ENCODE peak calls at places on chromosomes 13 and 19, in six cellular contexts. Z, V, R, F, B and J are unnamed samples.

GRCh38 chr19:29378543-29379105 is 147.2 kb upstream of the VSTM2B start:
- DNase-seq in Z (peak; percentile 3), V (no peak), R (no peak), F (no peak), B (no peak), J (no peak)

GRCh38 chr19:19342086-19343015 is 21.7 kb downstream of the MAU2 start:
- DNase-seq in Z (peak; percentile 58), V (peak; percentile 8), R (no peak), F (peak; percentile 64), B (peak; percentile 64), J (no peak)

GRCh38 chr13:20559659-20560356 is 7.1 kb upstream of the IFT88 start:
- DNase-seq in Z (no peak), V (no peak), R (no peak), F (no peak), B (no peak), J (no peak)

GRCh38 chr13:107079423-107080099 is 511.6 kb upstream of the ARGLU1 start:
- DNase-seq in Z (no peak), V (no peak), R (no peak), F (no peak), B (no peak), J (no peak)

GRCh38 chr13:90320663-90321062 is 1026.8 kb upstream of the MIR17HG start:
- DNase-seq in Z (no peak), V (no peak), R (no peak), F (no peak), B (no peak), J (no peak)

GRCh38 chr13:38577048-38577447 is 109.8 kb upstream of the FREM2 start:
- DNase-seq in Z (no peak), V (no peak), R (no peak), F (no peak), B (no peak), J (no peak)

GRCh38 chr19:35118268-35119026 is 2.8 kb downstream of the FXYD3 start:
- DNase-seq in Z (no peak), V (no peak), R (no peak), F (no peak), B (no peak), J (no peak)

GRCh38 chr19:1751367-1752008 is 1.8 kb upstream of the ONECUT3 start:
- DNase-seq in Z (no peak), V (no peak), R (no peak), F (no peak), B (no peak), J (no peak)

GRCh38 chr19:9917322-9917721 is 19.0 kb downstream of the OLFM2 start:
- DNase-seq in Z (no peak), V (no peak), R (no peak), F (no peak), B (no peak), J (no peak)

GRCh38 chr13:21970172-21970571 is 299.3 kb downstream of the FGF9 start:
- DNase-seq in Z (no peak), V (no peak), R (no peak), F (no peak), B (no peak), J (no peak)

GRCh38 chr13:53206455-53206854 is 177.8 kb downstream of the OLFM4 start:
- DNase-seq in Z (no peak), V (no peak), R (no peak), F (no peak), B (no peak), J (no peak)

GRCh38 chr13:25463496-25463895 is 91.7 kb downstream of the ATP8A2 start:
- DNase-seq in Z (no peak), V (no peak), R (no peak), F (no peak), B (no peak), J (no peak)

GRCh38 chr19:42335374-42335936 is 10.0 kb downstream of the MEGF8 start:
- DNase-seq in Z (no peak), V (no peak), R (no peak), F (no peak), B (no peak), J (no peak)

GRCh38 chr13:39144941-39145533 is 106.8 kb downstream of the NHLRC3 start:
- DNase-seq in Z (no peak), V (peak; percentile 26), R (peak; percentile 18), F (peak; percentile 40), B (peak; percentile 15), J (no peak)

GRCh38 chr13:89457977-89458376 is 1786.8 kb downstream of the SLITRK5 start:
- DNase-seq in Z (no peak), V (peak; percentile 13), R (no peak), F (no peak), B (no peak), J (no peak)

GRCh38 chr19:56321981-56322558 is 7.4 kb upstream of the ZSCAN5A start:
- DNase-seq in Z (no peak), V (no peak), R (no peak), F (no peak), B (no peak), J (no peak)

GRCh38 chr13:27991881-27992280 is 3.4 kb upstream of the URAD start:
- DNase-seq in Z (no peak), V (no peak), R (no peak), F (no peak), B (no peak), J (no peak)

GRCh38 chr13:27113436-27113835 is 58.2 kb downstream of the USP12 start:
- DNase-seq in Z (no peak), V (no peak), R (no peak), F (no peak), B (no peak), J (no peak)

GRCh38 chr13:41054212-41054877 is 7.0 kb upstream of the WBP4 start:
- DNase-seq in Z (no peak), V (no peak), R (no peak), F (no peak), B (no peak), J (no peak)

GRCh38 chr19:41098762-41099161 is 10.5 kb downstream of the CYP2A13 start:
- DNase-seq in Z (no peak), V (no peak), R (no peak), F (no peak), B (no peak), J (no peak)

GRCh38 chr19:18401580-18402112 is 4.2 kb upstream of the LRRC25 start:
- DNase-seq in Z (no peak), V (no peak), R (peak; percentile 63), F (peak; percentile 63), B (peak; percentile 47), J (no peak)

GRCh38 chr13:71644579-71644978 is 222.4 kb downstream of the DACH1 start:
- DNase-seq in Z (no peak), V (no peak), R (no peak), F (no peak), B (no peak), J (no peak)

GRCh38 chr19:44908836-44909201 is 3.2 kb downstream of the APOE start:
- DNase-seq in Z (no peak), V (no peak), R (no peak), F (no peak), B (no peak), J (no peak)
- H3K27me3 ChIP-seq in Z (no peaks in the 10 kb centered on the region), V (peaks cover 9% of the 10 kb centered on the region), R (peaks cover 54% of the 10 kb centered on the region), F (peaks cover 67% of the 10 kb centered on the region), B (peaks cover 36% of the 10 kb centered on the region), J (no peaks in the 10 kb centered on the region)

DNA sequence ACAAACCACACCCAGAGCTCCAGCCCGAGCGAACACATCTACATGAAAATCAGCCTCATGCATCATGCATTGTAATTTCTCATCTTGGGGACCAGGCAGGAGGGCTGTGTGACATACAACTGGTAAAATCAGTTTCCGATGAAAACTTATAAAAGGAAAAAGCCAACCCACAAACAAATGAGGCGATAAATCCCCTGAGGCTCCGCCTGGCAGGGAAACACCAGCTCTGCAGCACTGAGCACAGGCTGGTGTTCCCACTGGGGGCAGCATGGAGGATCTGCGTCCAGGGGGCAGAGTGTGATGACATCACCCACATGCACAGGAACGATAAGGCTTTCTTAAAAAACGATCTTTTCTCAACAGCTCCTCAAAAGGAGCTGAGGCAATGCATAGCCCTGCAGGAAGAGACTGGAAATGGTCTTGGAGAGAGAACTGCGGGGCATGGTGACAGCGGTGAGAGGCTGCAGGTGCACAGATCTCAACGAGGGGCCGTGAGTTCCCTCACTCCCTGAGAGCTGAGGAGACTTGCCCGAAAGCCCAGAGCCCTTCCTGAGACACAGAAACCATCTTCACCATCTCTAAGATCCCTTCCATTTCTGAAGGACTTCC is 24.6 kb downstream of the SH3GL1 start:
- DNase-seq in Z (no peak), V (no peak), R (no peak), F (no peak), B (no peak), J (no peak)
- TF ChIP-seq CTCF in Z (no peak), V (peak; percentile 62), R (no peak), F (no peak), B (no peak), J (peak; percentile 52)

DNA sequence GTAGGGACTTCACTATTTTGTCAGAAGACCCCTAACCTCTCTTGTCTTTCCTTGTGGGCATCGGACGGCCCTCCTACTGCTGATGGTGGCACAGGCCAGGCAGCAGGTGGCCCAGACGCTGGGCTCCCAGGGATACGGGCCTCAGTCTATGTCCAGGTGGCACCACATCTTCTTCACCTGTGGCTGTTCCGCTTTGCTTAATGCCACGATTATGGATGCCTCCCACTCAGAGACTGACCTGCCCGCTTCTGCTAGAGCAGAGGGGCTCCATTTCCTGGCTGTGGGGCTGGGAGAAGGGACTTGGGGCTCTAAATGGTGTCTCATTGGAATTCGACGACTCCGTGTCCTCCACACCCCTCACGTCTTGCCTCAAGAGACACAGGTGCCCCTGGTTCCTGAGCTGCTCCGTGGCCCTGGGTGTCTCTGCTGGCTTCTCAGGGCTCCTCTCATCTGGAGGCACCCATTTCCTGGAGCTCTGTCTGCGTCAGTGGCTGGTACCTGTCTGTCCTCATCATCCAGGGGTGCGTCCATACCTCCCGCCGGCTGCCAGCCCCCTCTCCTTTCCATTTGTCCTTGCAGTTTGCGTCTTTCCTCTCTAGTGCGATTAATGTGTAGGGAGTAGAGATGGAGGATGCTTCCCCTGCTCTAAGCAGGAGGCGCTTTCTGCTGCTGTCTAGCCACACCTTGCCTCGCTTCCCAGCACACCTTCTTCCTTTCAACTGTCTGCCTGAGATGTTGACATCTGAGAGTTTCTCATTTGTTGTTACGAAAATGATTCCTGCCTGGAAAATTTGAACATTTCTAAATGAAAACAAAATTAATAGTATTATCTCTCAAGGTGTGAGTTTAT is 63.4 kb downstream of the TEX29 start:
- DNase-seq in Z (no peak), V (no peak), R (no peak), F (no peak), B (no peak), J (no peak)
- H3K4me3 ChIP-seq in Z (no peak overlapping the region), V (no peak overlapping the region), R (no peak overlapping the region), F (no peak overlapping the region), B (no peak overlapping the region), J (no peak overlapping the region)

GRCh38 chr19:55077106-55077505 is 1.4 kb downstream of the EPS8L1 start:
- DNase-seq in Z (no peak), V (no peak), R (no peak), F (no peak), B (no peak), J (no peak)
- H3K27me3 ChIP-seq in Z (peaks cover under 1% of the 10 kb centered on the region), V (peaks cover 34% of the 10 kb centered on the region), R (peaks cover 48% of the 10 kb centered on the region), F (peaks cover 92% of the 10 kb centered on the region), B (peaks cover 50% of the 10 kb centered on the region), J (no peaks in the 10 kb centered on the region)